ENCODE peak calls at places on chromosome 11, in nine cellular contexts. J is GM23338; I is NCI-H748 treated with DMSO at 0.1 percent for 48 hours; P is GM23248; U is stimulated activated CD8-positive, alpha-beta memory T cell treated with anti-CD3 and anti-CD28 coated beads, Interleukin-2, amount 100 ng/mL, for 48 hours; G is AG20443; B is NCI-H774; Y is WTC11; V is RKO. D is an unnamed sample.

GRCh38 chr11:13249177-13249576 is 28.4 kb upstream of the BMAL1 start:
- DNase-seq in J (no peak), I (no peak), P (no peak), U (no peak), G (no peak), B (no peak), Y (no peak), V (no peak), D (no peak)

GRCh38 chr11:59556883-59557205 is 45.5 kb downstream of the OR4D9 start:
- DNase-seq in J (peak; percentile 31), I (peak; percentile 81), P (peak; percentile 82), U (no peak), G (no peak), B (no peak), Y (no peak), V (peak; percentile 80), D (no peak)

GRCh38 chr11:111307472-111308108 is 9.2 kb downstream of the POU2AF3 start:
- DNase-seq in J (no peak), I (no peak), P (no peak), U (no peak), G (no peak), B (no peak), Y (no peak), V (no peak), D (no peak)

GRCh38 chr11:57375490-57375889 is 5.5 kb downstream of the PRG3 start:
- DNase-seq in J (no peak), I (no peak), P (no peak), U (no peak), G (no peak), B (no peak), Y (no peak), V (no peak), D (no peak)

GRCh38 chr11:85779956-85780640 is 30.8 kb downstream of the SYTL2 start:
- DNase-seq in J (no peak), I (no peak), P (peak; percentile 57), U (no peak), G (peak; percentile 21), B (no peak), Y (no peak), V (no peak), D (no peak)

GRCh38 chr11:8337115-8337386 is 73.4 kb upstream of the LMO1 start:
- DNase-seq in J (no peak), I (no peak), P (no peak), U (no peak), G (no peak), B (no peak), Y (no peak), V (no peak), D (no peak)

GRCh38 chr11:61814958-61815789 is 1.6 kb downstream of the FADS1 start:
- DNase-seq in J (peak; percentile 97), I (peak; percentile 94), P (peak; percentile 90), U (no peak), G (peak; percentile 99), B (peak; percentile 99), Y (peak; percentile 96), V (no peak), D (peak; percentile 80)

GRCh38 chr11:117884994-117885393 is 8.5 kb upstream of the FXYD6 start:
- DNase-seq in J (no peak), I (no peak), P (peak; percentile 26), U (no peak), G (no peak), B (no peak), Y (no peak), V (peak; percentile 18), D (no peak)

GRCh38 chr11:23095650-23096049 is 235.4 kb upstream of the CCDC179 start:
- DNase-seq in J (no peak), I (no peak), P (no peak), U (no peak), G (no peak), B (no peak), Y (no peak), V (no peak), D (no peak)

GRCh38 chr11:9858822-9859221 is 194.9 kb downstream of the SWAP70 start:
- DNase-seq in J (peak; percentile 60), I (no peak), P (peak; percentile 14), U (no peak), G (no peak), B (no peak), Y (no peak), V (no peak), D (peak; percentile 17)

GRCh38 chr11:123841189-123841588 is 35.0 kb upstream of the OR6M1 start:
- DNase-seq in J (no peak), I (no peak), P (peak; percentile 11), U (no peak), G (no peak), B (no peak), Y (no peak), V (peak; percentile 58), D (no peak)

GRCh38 chr11:77094841-77095365 is 7.7 kb upstream of the OMP start:
- DNase-seq in J (no peak), I (no peak), P (no peak), U (no peak), G (no peak), B (no peak), Y (no peak), V (no peak), D (no peak)

GRCh38 chr11:13127161-13127560 is 118.0 kb downstream of the RASSF10 start:
- DNase-seq in J (no peak), I (no peak), P (no peak), U (no peak), G (no peak), B (no peak), Y (no peak), V (no peak), D (no peak)

GRCh38 chr11:120131941-120132644 is 5.8 kb downstream of the TRIM29 start:
- DNase-seq in J (no peak), I (no peak), P (no peak), U (no peak), G (no peak), B (peak; percentile 5), Y (no peak), V (no peak), D (no peak)

GRCh38 chr11:31964181-31964580 is 126.7 kb upstream of the RCN1 start:
- DNase-seq in J (no peak), I (no peak), P (no peak), U (no peak), G (no peak), B (no peak), Y (no peak), V (no peak), D (no peak)

GRCh38 chr11:68506908-68507307 is 46.4 kb downstream of the PPP6R3 start:
- DNase-seq in J (no peak), I (no peak), P (peak; percentile 18), U (no peak), G (no peak), B (no peak), Y (no peak), V (peak; percentile 45), D (no peak)

GRCh38 chr11:126468102-126468521 is 112.6 kb downstream of the ST3GAL4 start:
- DNase-seq in J (no peak), I (no peak), P (no peak), U (no peak), G (no peak), B (no peak), Y (no peak), V (no peak), D (no peak)

GRCh38 chr11:47837292-47837691 is 10.9 kb downstream of the NUP160 start:
- DNase-seq in J (no peak), I (no peak), P (no peak), U (no peak), G (no peak), B (no peak), Y (no peak), V (no peak), D (no peak)

GRCh38 chr11:72573380-72573949 is 100.8 kb downstream of the PDE2A start:
- DNase-seq in J (peak; percentile 80), I (no peak), P (peak; percentile 62), U (no peak), G (peak; percentile 80), B (no peak), Y (peak; percentile 78), V (peak; percentile 82), D (peak; percentile 22)

GRCh38 chr11:134532176-134532920 is 120.3 kb upstream of the B3GAT1 start:
- DNase-seq in J (no peak), I (no peak), P (no peak), U (no peak), G (no peak), B (no peak), Y (no peak), V (no peak), D (no peak)

GRCh38 chr11:27861706-27862430 is 161.6 kb upstream of the BDNF start:
- DNase-seq in J (no peak), I (no peak), P (peak; percentile 95), U (no peak), G (peak; percentile 82), B (no peak), Y (no peak), V (peak; percentile 80), D (no peak)

GRCh38 chr11:123640677-123641494 is 13.5 kb downstream of the SCN3B start:
- DNase-seq in J (peak; percentile 83), I (no peak), P (peak; percentile 63), U (peak; percentile 43), G (peak; percentile 84), B (peak; percentile 15), Y (peak; percentile 77), V (peak; percentile 37), D (peak; percentile 51)

GRCh38 chr11:10564692-10565318 is 3.7 kb downstream of the LYVE1 start:
- DNase-seq in J (no peak), I (no peak), P (peak; percentile 44), U (no peak), G (peak; percentile 29), B (no peak), Y (no peak), V (no peak), D (no peak)